ENCODE peak calls at places on chromosomes 13 and 19, in six cellular contexts. One of them, this sample, is unnamed.

GRCh38 chr13:92175330-92175729 is 776.9 kb downstream of the GPC5 start:
- DNase-seq in breast epithelium: no peak
- DNase-seq in transverse colon: no peak
- DNase-seq in thyroid gland: peak; percentile 4
- DNase-seq in testis: peak; percentile 37
- DNase-seq in spleen: no peak
- DNase-seq in this sample: peak; percentile 2

GRCh38 chr19:19866599-19867248 is 1.0 kb downstream of the ZNF253 start:
- DNase-seq in thyroid gland: peak; percentile 42
- DNase-seq in spleen: peak; percentile 78
- DNase-seq in testis: peak; percentile 20
- DNase-seq in breast epithelium: no peak
- DNase-seq in transverse colon: peak; percentile 19
- DNase-seq in this sample: peak; percentile 13

GRCh38 chr13:24233351-24233901 is 72.9 kb downstream of the SPATA13 start:
- DNase-seq in transverse colon: no peak
- DNase-seq in testis: no peak
- DNase-seq in spleen: no peak
- DNase-seq in breast epithelium: no peak
- DNase-seq in thyroid gland: peak; percentile 91
- DNase-seq in this sample: no peak

GRCh38 chr19:798415-799075 is 1.3 kb downstream of the PTBP1 start:
- DNase-seq in spleen: peak; percentile 88
- DNase-seq in thyroid gland: no peak
- DNase-seq in breast epithelium: no peak
- DNase-seq in testis: no peak
- DNase-seq in transverse colon: peak; percentile 77
- DNase-seq in this sample: peak; percentile 32

GRCh38 chr13:33751151-33751550 is 66.8 kb upstream of the RFC3 start:
- DNase-seq in testis: no peak
- DNase-seq in spleen: no peak
- DNase-seq in thyroid gland: no peak
- DNase-seq in transverse colon: no peak
- DNase-seq in breast epithelium: no peak
- DNase-seq in this sample: no peak

GRCh38 chr19:43779147-43779819 is 1.5 kb downstream of the KCNN4 start:
- DNase-seq in transverse colon: peak; percentile 82
- DNase-seq in thyroid gland: no peak
- DNase-seq in breast epithelium: no peak
- DNase-seq in spleen: peak; percentile 86
- DNase-seq in testis: no peak
- DNase-seq in this sample: no peak

GRCh38 chr13:101155920-101156319 is 260.4 kb downstream of the NALCN start:
- DNase-seq in transverse colon: no peak
- DNase-seq in spleen: no peak
- DNase-seq in thyroid gland: no peak
- DNase-seq in testis: no peak
- DNase-seq in breast epithelium: no peak
- DNase-seq in this sample: no peak

GRCh38 chr13:97100821-97101220 is 106.5 kb upstream of the OXGR1 start:
- DNase-seq in thyroid gland: no peak
- DNase-seq in spleen: no peak
- DNase-seq in breast epithelium: no peak
- DNase-seq in testis: no peak
- DNase-seq in transverse colon: no peak
- DNase-seq in this sample: no peak

GRCh38 chr13:44331446-44331845 is 42.2 kb upstream of the SERP2 start:
- DNase-seq in transverse colon: no peak
- DNase-seq in thyroid gland: no peak
- DNase-seq in spleen: no peak
- DNase-seq in testis: no peak
- DNase-seq in breast epithelium: no peak
- DNase-seq in this sample: no peak

GRCh38 chr19:46350758-46351159 is 3.9 kb downstream of the PPP5C start:
- DNase-seq in transverse colon: no peak
- DNase-seq in spleen: peak; percentile 86
- DNase-seq in breast epithelium: no peak
- DNase-seq in thyroid gland: no peak
- DNase-seq in testis: no peak
- DNase-seq in this sample: no peak

GRCh38 chr13:78610381-78610883 is 7.1 kb upstream of the POU4F1 start:
- DNase-seq in testis: no peak
- DNase-seq in spleen: no peak
- DNase-seq in breast epithelium: no peak
- DNase-seq in thyroid gland: no peak
- DNase-seq in transverse colon: no peak
- DNase-seq in this sample: no peak

GRCh38 chr13:79807554-79807953 is 326.6 kb downstream of the NDFIP2 start:
- DNase-seq in testis: no peak
- DNase-seq in breast epithelium: no peak
- DNase-seq in transverse colon: no peak
- DNase-seq in spleen: no peak
- DNase-seq in thyroid gland: no peak
- DNase-seq in this sample: no peak

GRCh38 chr19:18419699-18420460 is 682 bp downstream of the SSBP4 start:
- DNase-seq in transverse colon: peak; percentile 65
- DNase-seq in testis: no peak
- DNase-seq in spleen: peak; percentile 88
- DNase-seq in breast epithelium: no peak
- DNase-seq in thyroid gland: peak; percentile 58
- DNase-seq in this sample: no peak

GRCh38 chr19:17950310-17951150 is 16.4 kb upstream of the KCNN1 start:
- DNase-seq in testis: no peak
- DNase-seq in transverse colon: no peak
- DNase-seq in thyroid gland: peak; percentile 36
- DNase-seq in breast epithelium: no peak
- DNase-seq in spleen: peak; percentile 76
- DNase-seq in this sample: no peak

GRCh38 chr19:3557461-3558248 is at the start of gene MFSD12:
- DNase-seq in transverse colon: peak; percentile 96
- DNase-seq in thyroid gland: peak; percentile 95
- DNase-seq in breast epithelium: peak; percentile 97
- DNase-seq in testis: peak; percentile 94
- DNase-seq in spleen: peak; percentile 97
- DNase-seq in this sample: peak; percentile 100

GRCh38 chr19:44903216-44903601 is 2.4 kb upstream of the APOE start:
- DNase-seq in thyroid gland: no peak
- DNase-seq in spleen: no peak
- DNase-seq in transverse colon: no peak
- DNase-seq in testis: no peak
- DNase-seq in breast epithelium: no peak
- DNase-seq in this sample: no peak

GRCh38 chr19:44907613-44908012 is 2.0 kb downstream of the APOE start:
- DNase-seq in spleen: no peak
- DNase-seq in thyroid gland: no peak
- DNase-seq in breast epithelium: no peak
- DNase-seq in transverse colon: no peak
- DNase-seq in testis: no peak
- DNase-seq in this sample: no peak

GRCh38 chr19:44903602-44904425 is 1.8 kb upstream of the APOE start:
- DNase-seq in spleen: peak; percentile 94
- DNase-seq in thyroid gland: peak; percentile 59
- DNase-seq in breast epithelium: peak; percentile 78
- DNase-seq in transverse colon: peak; percentile 76
- DNase-seq in testis: peak; percentile 86
- DNase-seq in this sample: peak; percentile 77

GRCh38 chr19:44904426-44904994 is 1.1 kb upstream of the APOE start:
- DNase-seq in breast epithelium: no peak
- DNase-seq in testis: no peak
- DNase-seq in thyroid gland: no peak
- DNase-seq in spleen: no peak
- DNase-seq in transverse colon: no peak
- DNase-seq in this sample: no peak

GRCh38 chr19:44905437-44906160 is at the start of gene APOE:
- DNase-seq in spleen: no peak
- DNase-seq in testis: peak; percentile 50
- DNase-seq in transverse colon: peak; percentile 33
- DNase-seq in thyroid gland: no peak
- DNase-seq in breast epithelium: no peak
- DNase-seq in this sample: no peak
- TF ChIP-seq POLR2A in spleen: peak; percentile 15
- TF ChIP-seq POLR2A in testis: no peak
- TF ChIP-seq POLR2A in transverse colon: peak; percentile 50
- TF ChIP-seq POLR2A in thyroid gland: no peak
- TF ChIP-seq POLR2A in breast epithelium: no peak
- TF ChIP-seq POLR2A in this sample: no peak

DNA sequence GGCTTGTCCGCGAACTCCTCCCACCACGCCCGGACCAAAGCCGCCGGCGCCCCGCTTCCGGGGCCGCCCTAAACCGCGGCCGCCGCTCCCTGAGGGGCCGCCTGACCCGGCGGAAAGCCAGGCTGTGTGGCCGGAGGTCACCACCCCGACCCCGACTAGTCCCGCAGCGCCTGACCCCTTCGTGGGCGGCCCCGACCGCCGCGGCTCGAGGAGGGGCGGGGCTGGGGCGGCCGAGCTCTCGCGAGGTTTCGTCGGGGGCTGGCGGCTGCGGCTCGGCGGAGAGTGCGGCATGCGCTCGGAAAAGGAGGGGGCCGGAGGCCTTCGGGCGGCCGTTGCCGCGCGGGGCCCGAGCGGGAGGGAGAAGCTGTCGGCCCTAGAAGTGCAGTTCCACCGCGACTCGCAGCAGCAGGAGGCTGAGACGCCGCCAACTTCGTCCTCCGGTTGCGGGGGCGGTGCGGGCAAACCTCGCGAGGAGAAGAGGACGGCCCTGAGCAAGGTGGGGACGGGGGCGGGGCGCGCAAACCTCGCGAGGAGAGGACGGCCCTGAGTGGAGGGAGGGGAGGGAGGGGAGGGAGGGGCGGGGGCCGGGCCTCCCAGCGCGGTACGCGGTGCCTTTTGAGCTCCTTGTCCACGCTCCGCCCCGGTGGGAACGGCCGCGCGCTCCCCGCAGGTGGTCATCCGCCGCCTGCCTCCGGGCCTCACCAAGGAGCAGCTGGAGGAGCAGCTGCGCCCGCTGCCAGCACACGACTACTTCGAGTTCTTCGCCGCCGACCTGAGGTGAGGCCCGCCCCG is at the start of gene UPF3A:
- DNase-seq in spleen: peak; percentile 97
- DNase-seq in thyroid gland: peak; percentile 91
- DNase-seq in transverse colon: peak; percentile 91
- DNase-seq in testis: peak; percentile 93
- DNase-seq in breast epithelium: peak; percentile 91
- DNase-seq in this sample: peak; percentile 77
- TF ChIP-seq POLR2A in spleen: peak; percentile 66
- TF ChIP-seq POLR2A in thyroid gland: peak; percentile 96
- TF ChIP-seq POLR2A in transverse colon: peak; percentile 82
- TF ChIP-seq POLR2A in testis: peak; percentile 34
- TF ChIP-seq POLR2A in breast epithelium: peak; percentile 68
- TF ChIP-seq POLR2A in this sample: peak; percentile 83

GRCh38 chr19:52297601-52298358 is 811 bp downstream of the ZNF480 start:
- DNase-seq in breast epithelium: no peak
- DNase-seq in thyroid gland: no peak
- DNase-seq in spleen: no peak
- DNase-seq in transverse colon: no peak
- DNase-seq in testis: no peak
- DNase-seq in this sample: no peak

GRCh38 chr19:52291781-52292180 is 5.2 kb upstream of the ZNF480 start:
- DNase-seq in testis: no peak
- DNase-seq in spleen: no peak
- DNase-seq in thyroid gland: peak; percentile 82
- DNase-seq in transverse colon: no peak
- DNase-seq in breast epithelium: no peak
- DNase-seq in this sample: no peak

GRCh38 chr19:52296400-52296772 is 583 bp upstream of the ZNF480 start:
- DNase-seq in spleen: no peak
- DNase-seq in testis: no peak
- DNase-seq in breast epithelium: no peak
- DNase-seq in thyroid gland: no peak
- DNase-seq in transverse colon: no peak
- DNase-seq in this sample: no peak

DNA sequence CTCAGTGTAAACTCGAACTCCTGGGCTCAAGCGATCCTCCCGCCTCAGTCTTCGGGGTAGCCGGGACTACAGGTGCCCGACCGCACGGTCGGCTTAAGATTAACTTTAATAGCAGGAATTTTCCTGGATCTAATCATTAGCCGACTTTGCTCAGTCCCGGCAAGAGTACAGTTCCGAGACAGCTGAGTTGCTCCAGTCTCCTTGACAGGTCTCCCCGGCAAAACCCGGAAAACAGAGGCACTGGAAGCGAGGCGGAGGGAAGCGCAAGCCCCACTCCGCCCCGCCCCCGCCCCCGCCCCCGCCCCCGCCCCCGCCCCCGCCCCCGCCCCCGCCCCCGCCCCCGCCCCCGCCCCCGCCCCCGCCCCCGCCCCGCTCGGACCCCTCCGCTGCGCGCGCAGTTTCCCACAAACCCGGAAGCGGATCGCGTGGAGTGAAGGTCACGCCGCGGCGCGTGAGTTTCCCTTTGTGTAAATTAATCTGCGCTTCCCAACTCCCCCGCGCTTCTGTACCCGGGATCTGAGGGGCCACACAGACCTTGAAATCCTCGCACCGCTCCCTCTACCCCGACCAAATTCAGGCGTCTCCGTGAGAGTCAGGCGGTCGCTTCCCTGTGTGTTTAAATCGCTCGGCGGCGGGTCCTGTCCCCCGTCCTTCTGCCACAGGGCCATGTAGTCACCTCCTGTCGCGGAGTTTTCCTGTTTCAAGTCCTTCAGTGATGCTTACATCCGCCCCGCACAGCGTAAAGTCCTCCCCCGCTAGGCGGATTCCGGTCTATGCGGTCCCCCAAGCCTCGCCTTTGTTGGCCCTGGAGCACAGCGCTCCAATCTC is at the start of gene ZNF480:
- DNase-seq in spleen: peak; percentile 95
- DNase-seq in breast epithelium: peak; percentile 79
- DNase-seq in testis: peak; percentile 87
- DNase-seq in thyroid gland: peak; percentile 81
- DNase-seq in transverse colon: peak; percentile 89
- DNase-seq in this sample: peak; percentile 44
- TF ChIP-seq POLR2A in spleen: no peak
- TF ChIP-seq POLR2A in breast epithelium: no peak
- TF ChIP-seq POLR2A in testis: no peak
- TF ChIP-seq POLR2A in thyroid gland: peak; percentile 71
- TF ChIP-seq POLR2A in transverse colon: peak; percentile 75
- TF ChIP-seq POLR2A in this sample: peak; percentile 63

DNA sequence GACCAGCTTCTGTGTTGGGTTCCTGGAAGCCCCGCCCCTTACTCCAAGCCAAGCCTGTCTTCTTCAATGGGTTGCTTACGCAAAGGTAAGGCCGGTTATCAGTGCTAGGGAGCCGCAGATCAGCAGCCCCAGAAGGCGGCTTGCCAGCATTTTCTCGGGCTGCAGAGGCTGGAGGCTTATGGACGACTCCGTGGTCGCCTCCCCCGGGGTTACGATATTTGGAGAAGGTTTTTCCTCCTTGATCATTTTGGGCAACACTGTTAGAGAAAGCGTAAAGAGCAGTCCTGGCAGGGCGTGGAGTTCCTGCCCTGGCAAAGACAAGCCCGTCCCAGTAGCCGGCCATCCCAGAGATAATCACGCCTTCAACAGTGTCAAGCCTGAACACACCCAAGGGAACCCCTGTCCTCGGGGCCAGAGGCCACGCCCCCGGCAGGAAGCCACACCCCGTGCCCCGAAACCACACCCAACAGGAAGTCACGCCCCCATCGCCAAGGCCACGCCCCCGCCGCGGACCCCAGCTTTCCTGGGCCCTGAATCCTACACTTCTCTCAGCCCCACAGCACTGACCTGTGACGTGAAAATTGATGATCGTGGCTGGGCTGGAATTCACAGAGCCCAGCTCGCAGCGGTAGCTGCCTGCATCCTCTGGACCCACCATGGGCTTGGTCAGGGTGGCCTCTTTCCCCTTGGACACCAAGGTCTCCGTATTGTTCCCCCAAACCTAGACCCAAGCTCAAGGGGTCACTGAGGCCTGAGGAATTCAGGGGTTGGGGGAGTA is 1.0 kb upstream of the RASIP1 start:
- DNase-seq in transverse colon: peak; percentile 59
- DNase-seq in breast epithelium: no peak
- DNase-seq in spleen: peak; percentile 80
- DNase-seq in thyroid gland: no peak
- DNase-seq in testis: peak; percentile 66
- DNase-seq in this sample: no peak
- TF ChIP-seq POLR2A in transverse colon: peak; percentile 8
- TF ChIP-seq POLR2A in breast epithelium: no peak
- TF ChIP-seq POLR2A in spleen: no peak
- TF ChIP-seq POLR2A in thyroid gland: peak; percentile 43
- TF ChIP-seq POLR2A in testis: no peak
- TF ChIP-seq POLR2A in this sample: no peak